ENCODE peak calls at places on chromosomes 16 and 17, in four cellular contexts. Q is progenitor cell of endocrine pancreas, V is H1, J is AG04449. P is an unnamed sample.

GRCh38 chr16:85420501-85421337 is 192.4 kb upstream of the GSE1 start:
- DNase-seq in Q (peak), V (no peak), J (no peak), P (peak)

GRCh38 chr16:50884066-50884860 is 142.4 kb downstream of the CYLD start:
- DNase-seq in Q (no peak), V (no peak), J (no peak), P (no peak)

GRCh38 chr17:59725691-59726090 is 18.2 kb downstream of the VMP1 start:
- DNase-seq in Q (no peak), V (no peak), J (no peak), P (no peak)

GRCh38 chr17:69208640-69209039 is 20.0 kb downstream of the ABCA10 start:
- DNase-seq in Q (no peak), V (no peak), J (no peak), P (no peak)

GRCh38 chr17:17793378-17794214 is 43.2 kb downstream of the SREBF1 start:
- DNase-seq in Q (no peak), V (no peak), J (no peak), P (no peak)

GRCh38 chr17:6558276-6558675 is 1.9 kb upstream of the PITPNM3 start:
- DNase-seq in Q (no peak), V (no peak), J (no peak), P (no peak)

GRCh38 chr16:27922433-27922832 is 141.1 kb downstream of the GSG1L start:
- DNase-seq in Q (no peak), V (no peak), J (no peak), P (no peak)

GRCh38 chr17:10186771-10187425 is 11.5 kb downstream of the GAS7 start:
- DNase-seq in Q (no peak), V (no peak), J (no peak), P (no peak)

GRCh38 chr17:8016632-8017424 is 14.4 kb downstream of the GUCY2D start:
- DNase-seq in Q (peak), V (peak), J (no peak), P (peak)

GRCh38 chr16:9092282-9092962 is 978 bp downstream of the HAPSTR1 start:
- DNase-seq in Q (peak), V (no peak), J (no peak), P (peak)
- TF ChIP-seq CTCF in Q (peak), V (no peak), J (no peak), P (no peak)

DNA sequence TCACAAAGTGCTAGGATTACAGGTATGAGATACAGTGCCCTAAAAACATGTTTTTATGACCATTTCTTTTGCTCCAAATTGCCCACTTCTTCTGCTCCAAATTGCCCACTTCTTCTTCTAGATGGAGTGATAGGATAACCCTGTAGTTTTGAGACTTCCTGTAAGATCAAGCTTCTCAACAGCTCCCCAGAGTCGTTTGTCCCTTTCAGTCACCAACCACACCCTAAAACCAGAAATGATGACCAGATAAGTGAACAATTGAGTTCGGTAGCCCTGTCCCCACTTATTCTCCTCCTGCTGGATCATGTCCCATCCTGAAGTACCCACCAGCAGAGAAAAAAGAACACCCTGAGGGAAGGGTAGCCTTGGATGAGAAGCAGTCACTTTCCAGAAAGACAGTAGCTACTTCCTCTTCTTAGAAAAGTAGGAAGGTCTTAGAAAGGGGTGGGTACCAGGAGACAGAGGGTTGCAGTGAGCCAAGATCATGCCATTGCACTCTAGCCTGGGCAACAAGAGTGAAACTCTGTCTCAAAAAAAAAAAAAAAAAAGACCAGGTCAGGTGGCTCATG is 2.5 kb downstream of the ODAD4 start:
- DNase-seq in Q (no peak), V (no peak), J (no peak), P (no peak)
- TF ChIP-seq CTCF in Q (no peak), V (no peak), J (no peak), P (no peak)

GRCh38 chr17:75814021-75814395 is 29.4 kb downstream of the UNK start:
- DNase-seq in Q (no peak), V (no peak), J (no peak), P (no peak)

GRCh38 chr17:75810216-75810615 is 25.6 kb downstream of the UNK start:
- DNase-seq in Q (no peak), V (no peak), J (no peak), P (no peak)

GRCh38 chr17:75811174-75811573 is 26.6 kb downstream of the UNK start:
- DNase-seq in Q (no peak), V (no peak), J (no peak), P (no peak)

GRCh38 chr17:75813081-75814020 is 28.7 kb downstream of the UNK start:
- DNase-seq in Q (no peak), V (no peak), J (no peak), P (no peak)

DNA sequence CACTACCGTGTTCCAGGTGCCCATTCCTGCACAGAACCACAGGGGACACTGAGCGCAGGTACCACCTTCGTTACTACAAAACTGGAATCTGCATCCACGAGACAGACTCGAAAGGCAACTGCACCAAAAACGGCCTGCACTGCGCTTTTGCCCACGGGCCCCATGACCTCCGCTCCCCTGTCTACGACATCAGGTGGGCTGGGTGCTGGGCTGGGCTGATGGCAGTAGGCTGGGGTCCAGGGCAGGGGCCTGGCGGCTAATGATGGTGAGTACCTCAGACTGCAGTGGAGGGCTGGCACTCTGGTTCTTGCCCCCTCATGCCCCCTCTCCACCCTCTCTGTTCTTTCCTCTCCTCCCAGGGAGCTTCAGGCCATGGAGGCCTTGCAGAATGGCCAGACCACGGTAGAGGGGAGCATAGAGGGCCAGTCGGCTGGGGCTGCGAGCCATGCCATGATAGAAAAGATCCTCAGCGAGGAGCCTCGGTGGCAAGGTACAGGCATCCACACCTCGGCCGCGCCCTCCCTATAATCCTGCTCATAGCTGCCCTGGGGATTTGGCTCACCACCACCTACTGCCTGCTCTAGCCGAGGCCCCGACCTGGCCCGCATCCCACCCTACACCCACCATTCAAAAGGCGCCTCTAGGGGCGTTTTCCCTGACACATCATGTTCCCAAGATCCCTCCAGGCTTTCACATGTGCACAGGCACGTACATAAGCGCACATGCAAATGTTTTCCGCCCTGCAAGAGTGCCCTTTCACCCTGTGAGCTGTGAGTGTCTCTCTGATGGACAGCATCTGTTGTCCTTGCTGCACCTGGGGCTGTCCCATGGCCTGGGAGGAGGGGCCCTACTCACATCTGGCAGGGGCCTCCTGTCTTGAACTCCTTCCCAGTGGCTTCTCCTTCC is 27.7 kb downstream of the UNK start:
- DNase-seq in Q (no peak), V (no peak), J (no peak), P (no peak)
- TF ChIP-seq CTCF in Q (no peak), V (no peak), J (no peak), P (no peak)

GRCh38 chr17:78448356-78448993 is 70.0 kb downstream of the PGS1 start:
- DNase-seq in Q (no peak), V (no peak), J (no peak), P (no peak)
- TF ChIP-seq CTCF in Q (peak), V (peak), J (no peak), P (no peak)

DNA sequence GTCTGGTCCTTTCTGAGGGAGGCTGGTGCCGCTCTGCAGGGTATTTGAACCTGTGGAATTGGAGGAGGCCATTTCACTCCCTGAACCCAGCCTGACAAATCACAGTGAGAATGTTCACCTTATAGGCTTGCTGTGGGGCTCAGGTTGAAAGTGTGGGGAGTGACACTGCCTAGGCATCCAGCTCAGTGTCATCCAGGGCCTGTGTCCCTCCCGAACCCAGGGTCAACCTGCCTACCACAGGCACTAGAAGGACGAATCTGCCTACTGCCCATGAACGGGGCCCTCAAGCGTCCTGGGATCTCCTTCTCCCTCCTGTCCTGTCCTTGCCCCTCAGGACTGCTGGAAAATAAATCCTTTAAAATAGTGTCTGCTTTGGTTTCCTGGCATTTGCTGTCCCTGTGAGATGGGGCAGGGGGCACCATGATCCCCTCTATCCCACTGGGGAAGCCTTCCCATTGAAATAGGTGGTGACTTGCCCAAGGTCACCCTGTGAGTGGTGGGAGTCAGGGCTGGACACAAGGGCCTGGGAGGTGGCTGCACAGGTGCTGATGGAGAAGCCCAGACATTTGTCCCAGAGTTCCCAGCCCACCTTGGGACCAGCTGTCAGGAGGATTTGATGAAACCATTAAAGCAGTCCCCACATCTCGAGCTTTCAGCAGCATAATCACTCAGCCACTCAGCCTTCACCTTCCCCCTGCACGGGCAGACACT is 6.3 kb upstream of the CX3CL1 start:
- DNase-seq in Q (no peak), V (no peak), J (no peak), P (no peak)
- TF ChIP-seq CTCF in Q (no peak), V (no peak), J (no peak), P (no peak)

DNA sequence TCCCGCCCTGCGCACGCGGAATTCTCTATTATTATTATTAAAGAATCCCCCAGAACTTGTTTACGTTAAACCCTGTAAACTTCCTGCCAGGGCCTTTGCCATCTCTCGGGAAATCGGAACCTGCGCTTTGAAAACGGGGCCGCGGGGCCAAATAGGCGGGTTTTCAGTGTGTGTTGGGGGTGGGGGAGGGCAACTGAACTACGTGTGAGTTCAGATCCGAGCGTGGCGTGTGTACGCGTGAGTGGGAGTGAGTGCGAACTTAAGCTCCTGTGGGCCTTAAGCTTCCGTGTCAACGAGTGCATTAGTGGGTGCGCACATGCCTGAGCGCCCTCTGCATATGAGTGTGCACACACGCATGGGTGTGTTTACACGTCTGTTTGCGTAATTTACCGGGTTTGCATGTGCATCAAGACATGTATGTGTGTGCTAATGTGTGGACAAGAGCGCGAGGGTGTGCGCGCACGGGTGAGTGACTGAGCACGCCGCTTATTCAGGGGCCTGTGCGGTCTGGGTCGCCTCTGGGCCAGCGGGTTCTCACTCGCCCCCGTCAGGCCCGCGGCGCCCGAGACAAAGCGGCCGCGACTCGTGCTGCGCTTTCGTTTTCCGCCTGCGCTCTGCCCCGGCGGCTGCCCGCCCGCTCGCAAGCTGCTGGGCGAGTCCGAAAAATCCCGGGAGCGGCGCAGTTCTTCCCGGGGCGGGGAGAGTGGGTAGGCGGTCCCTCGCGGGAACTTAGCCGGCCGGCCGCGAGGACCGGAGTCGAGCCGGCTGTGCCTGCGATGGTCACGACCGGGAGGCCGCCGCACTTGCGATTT is 1.2 kb upstream of the FOXF1 start:
- DNase-seq in Q (no peak), V (no peak), J (no peak), P (no peak)
- TF ChIP-seq CTCF in Q (no peak), V (no peak), J (no peak), P (no peak)

DNA sequence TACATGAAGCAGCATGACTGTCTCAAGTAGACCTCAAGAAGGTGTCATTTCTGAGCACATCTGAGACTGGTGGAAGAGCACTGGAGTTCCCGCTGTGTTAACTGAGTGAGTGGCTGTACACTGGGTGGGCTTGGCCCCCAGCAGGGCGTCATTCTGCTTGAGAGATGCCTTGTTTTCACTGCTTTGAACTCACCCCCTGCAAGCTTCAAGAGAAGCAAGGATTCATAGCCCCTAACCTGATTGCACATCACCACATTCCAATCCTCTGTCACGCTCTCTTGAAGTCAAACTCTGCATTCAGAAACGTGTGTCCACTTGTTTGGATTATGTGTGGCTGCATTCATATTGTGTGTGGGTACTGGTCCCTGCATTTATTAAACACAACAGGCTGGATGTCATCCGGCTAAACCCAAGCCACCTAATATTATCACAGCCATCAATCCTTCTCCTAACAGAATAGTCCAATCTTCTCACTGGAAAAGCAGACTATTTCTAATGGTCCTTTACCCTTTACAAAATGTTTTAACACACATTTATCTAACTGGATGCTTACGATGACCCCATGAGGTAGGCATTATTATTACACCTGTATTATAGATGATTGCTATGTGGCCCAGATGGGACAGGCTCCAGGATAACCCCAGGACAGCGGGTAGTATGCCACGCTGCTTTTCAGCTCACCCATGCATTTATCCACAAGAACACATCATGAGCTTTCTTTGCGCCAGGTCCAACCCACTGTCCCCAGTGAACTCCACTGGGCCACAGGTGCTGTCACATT is 76.3 kb downstream of the USP31 start:
- DNase-seq in Q (no peak), V (no peak), J (no peak), P (no peak)
- TF ChIP-seq CTCF in Q (no peak), V (no peak), J (no peak), P (no peak)

GRCh38 chr17:42774066-42774750 is 959 bp downstream of the VPS25 start:
- DNase-seq in Q (no peak), V (no peak), J (no peak), P (no peak)

GRCh38 chr17:42778570-42778969 is 1.8 kb upstream of the WNK4 start:
- DNase-seq in Q (no peak), V (no peak), J (no peak), P (no peak)

GRCh38 chr17:42772945-42773289 is 332 bp upstream of the VPS25 start:
- DNase-seq in Q (no peak), V (no peak), J (no peak), P (no peak)

GRCh38 chr17:42773290-42774035 is at the start of gene VPS25:
- DNase-seq in Q (no peak), V (no peak), J (no peak), P (peak)

GRCh38 chr17:42775534-42776098 is 2.4 kb downstream of the VPS25 start:
- DNase-seq in Q (no peak), V (no peak), J (no peak), P (no peak)
- TF ChIP-seq CTCF in Q (no peak), V (no peak), J (no peak), P (no peak)

DNA sequence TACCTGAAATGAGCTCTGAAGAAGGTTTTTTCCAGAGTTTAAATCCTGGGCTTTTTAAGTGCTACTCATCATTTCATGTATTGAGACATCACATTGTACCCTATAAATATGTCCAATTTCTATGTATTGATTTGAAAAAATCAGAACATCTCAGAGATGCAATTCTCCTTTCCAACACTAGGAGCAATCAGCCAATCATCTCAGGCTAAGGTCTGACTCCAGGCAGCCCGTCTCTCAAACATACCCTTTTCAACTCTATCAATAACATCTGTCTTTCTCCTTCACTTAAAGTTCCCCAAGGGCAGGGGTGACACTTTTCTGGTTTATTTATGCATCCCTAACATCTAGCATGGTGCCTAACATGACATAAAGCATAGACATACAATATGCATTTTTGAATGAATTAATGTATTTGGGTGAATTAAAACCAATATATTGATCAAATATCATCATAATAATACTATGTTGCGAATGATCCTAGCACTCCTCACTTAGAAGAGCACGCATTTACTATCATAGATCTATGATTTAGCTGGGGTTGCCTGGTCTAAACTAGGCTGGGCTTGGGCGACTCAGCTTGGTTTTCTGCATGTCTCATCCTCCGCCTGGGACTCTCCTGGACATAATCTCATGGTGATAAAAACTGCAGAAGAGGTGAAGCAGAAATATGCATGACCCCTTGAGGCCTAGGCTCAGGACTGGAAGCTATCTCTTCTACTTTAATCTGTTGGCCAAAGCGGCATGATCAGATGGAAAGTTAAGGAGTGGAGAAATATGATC is 5.2 kb upstream of the CDH11 start:
- DNase-seq in Q (no peak), V (no peak), J (no peak), P (no peak)
- TF ChIP-seq CTCF in Q (peak), V (no peak), J (no peak), P (peak)